ENCODE peak calls at places on chromosomes 2 and 18, in nine cellular contexts. N is K562, Q is uterus, J is endothelial cell of umbilical vein, B is tibial artery, W is cardiac muscle cell, V is transverse colon, A is IMR-90, H is fibroblast of lung. C is an unnamed sample.

GRCh38 chr18:12963069-12963468 is 15.3 kb downstream of the SEH1L start:
- DNase-seq in N (no peak), Q (no peak), J (no peak), B (no peak), W (no peak), V (no peak), A (peak; percentile 73), H (no peak), C (no peak)

GRCh38 chr2:121002597-121002996 is 266.9 kb downstream of the GLI2 start:
- DNase-seq in N (no peak), Q (no peak), J (no peak), B (no peak), W (no peak), V (no peak), A (no peak), H (no peak), C (no peak)

GRCh38 chr18:2997846-2998599 is 14.9 kb downstream of the LPIN2 start:
- DNase-seq in N (no peak), Q (no peak), J (no peak), B (peak; percentile 53), W (no peak), V (no peak), A (no peak), H (no peak), C (peak; percentile 83)

GRCh38 chr2:163469561-163469962 is 266.2 kb downstream of the FIGN start:
- DNase-seq in N (no peak), Q (no peak), J (no peak), B (peak; percentile 44), W (peak; percentile 9), V (no peak), A (no peak), H (no peak), C (no peak)

GRCh38 chr18:62069556-62069955 is 117.3 kb downstream of the PIGN start:
- DNase-seq in N (no peak), Q (no peak), J (no peak), B (no peak), W (peak; percentile 44), V (no peak), A (peak; percentile 35), H (peak; percentile 78), C (no peak)

GRCh38 chr2:131006561-131006960 is 86.7 kb downstream of the FAM168B start:
- DNase-seq in N (no peak), Q (no peak), J (no peak), B (no peak), W (no peak), V (no peak), A (no peak), H (no peak), C (no peak)

GRCh38 chr2:152493945-152494528 is 159.1 kb downstream of the FMNL2 start:
- DNase-seq in N (no peak), Q (no peak), J (peak; percentile 64), B (no peak), W (no peak), V (no peak), A (no peak), H (no peak), C (no peak)

GRCh38 chr2:85549826-85550225 is 10.9 kb downstream of the MAT2A start:
- DNase-seq in N (no peak), Q (no peak), J (peak; percentile 33), B (no peak), W (peak; percentile 95), V (no peak), A (peak; percentile 99), H (peak; percentile 97), C (no peak)

GRCh38 chr2:99389371-99389770 is 52.2 kb downstream of the EIF5B start:
- DNase-seq in N (no peak), Q (no peak), J (no peak), B (no peak), W (no peak), V (no peak), A (peak; percentile 87), H (peak; percentile 29), C (no peak)

GRCh38 chr2:160469615-160470204 is 23.9 kb downstream of the RBMS1 start:
- DNase-seq in N (no peak), Q (no peak), J (no peak), B (no peak), W (peak; percentile 48), V (no peak), A (no peak), H (no peak), C (no peak)

GRCh38 chr18:79964330-79965118 is at the start of gene HSBP1L1:
- DNase-seq in N (no peak), Q (peak; percentile 63), J (peak; percentile 40), B (no peak), W (peak; percentile 54), V (peak; percentile 84), A (no peak), H (peak; percentile 26), C (peak; percentile 69)

GRCh38 chr2:71063216-71063615 is 5.2 kb upstream of the NAGK start:
- DNase-seq in N (no peak), Q (no peak), J (no peak), B (no peak), W (no peak), V (no peak), A (no peak), H (no peak), C (no peak)

GRCh38 chr2:239685556-239685955 is 284.7 kb upstream of the HDAC4 start:
- DNase-seq in N (no peak), Q (no peak), J (no peak), B (no peak), W (no peak), V (no peak), A (no peak), H (no peak), C (peak; percentile 46)

GRCh38 chr2:215693269-215693998 is 257.6 kb upstream of the FN1 start:
- DNase-seq in N (no peak), Q (no peak), J (peak; percentile 85), B (no peak), W (peak; percentile 87), V (no peak), A (peak; percentile 89), H (peak; percentile 94), C (no peak)

GRCh38 chr2:232405943-232406510 is 617 bp upstream of the ALPG start:
- DNase-seq in N (no peak), Q (no peak), J (no peak), B (no peak), W (no peak), V (no peak), A (no peak), H (no peak), C (no peak)

GRCh38 chr2:232396683-232397082 is 10.0 kb upstream of the ALPG start:
- DNase-seq in N (no peak), Q (no peak), J (no peak), B (no peak), W (no peak), V (no peak), A (no peak), H (no peak), C (no peak)

GRCh38 chr2:232402518-232402917 is 4.1 kb upstream of the ALPG start:
- DNase-seq in N (no peak), Q (no peak), J (no peak), B (no peak), W (no peak), V (no peak), A (no peak), H (no peak), C (no peak)

GRCh38 chr2:232398293-232399034 is 8.2 kb upstream of the ALPG start:
- DNase-seq in N (no peak), Q (no peak), J (no peak), B (no peak), W (no peak), V (no peak), A (no peak), H (no peak), C (no peak)

DNA sequence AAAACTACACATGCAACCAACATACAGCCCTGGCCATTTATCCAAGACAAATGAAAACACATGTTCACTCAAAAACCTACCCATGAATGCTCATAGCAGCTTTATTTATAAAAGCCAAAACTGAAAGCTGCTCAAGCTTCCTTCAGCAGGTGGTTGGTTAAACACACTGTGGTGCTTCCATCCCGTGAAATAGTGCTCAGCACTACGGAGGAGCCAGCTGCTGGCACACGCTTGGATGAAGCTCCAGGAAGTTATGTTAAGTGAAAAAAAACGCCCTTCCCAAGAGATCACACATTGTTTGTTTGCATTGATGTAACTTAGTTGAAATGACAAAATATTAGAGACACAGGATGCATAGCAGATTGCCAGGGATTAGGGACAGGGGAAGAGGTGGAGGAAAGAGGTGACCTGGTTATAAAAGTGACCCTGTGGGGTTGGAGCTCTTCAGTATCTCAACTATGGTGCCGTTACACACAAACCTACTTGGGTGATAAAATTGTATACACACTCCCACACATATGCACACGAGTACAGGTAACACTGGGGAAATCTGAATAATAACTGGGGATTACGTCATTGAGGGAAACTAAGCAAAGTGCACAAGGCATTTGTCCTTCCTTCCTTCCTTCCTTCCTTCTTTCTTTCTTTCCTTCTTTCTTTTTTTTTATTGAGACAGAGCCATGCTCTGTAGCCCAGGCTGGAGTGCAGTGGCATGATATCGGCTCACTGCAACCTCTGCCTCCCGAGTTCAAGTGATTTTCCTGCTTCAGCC is 6.2 kb upstream of the ALPG start:
- DNase-seq in N (no peak), Q (no peak), J (no peak), B (no peak), W (no peak), V (no peak), A (no peak), H (no peak), C (no peak)
- TF ChIP-seq CTCF in N (no peak), Q (no peak), J (no peak), B (no peak), W (no peak), V (no peak), A (no peak), H (no peak), C (no peak)

GRCh38 chr2:37619957-37620295 is 51.5 kb downstream of the CDC42EP3 start:
- DNase-seq in N (no peak), Q (no peak), J (no peak), B (no peak), W (no peak), V (no peak), A (no peak), H (no peak), C (no peak)
- H3K27ac ChIP-seq in N (no peak overlapping the region), Q (no peak overlapping the region), J (no peak overlapping the region), B (no peak overlapping the region), W (peak overlapping the region; percentile 38), V (no peak overlapping the region), A (no peak overlapping the region), H (no peak overlapping the region), C (no peak overlapping the region)

DNA sequence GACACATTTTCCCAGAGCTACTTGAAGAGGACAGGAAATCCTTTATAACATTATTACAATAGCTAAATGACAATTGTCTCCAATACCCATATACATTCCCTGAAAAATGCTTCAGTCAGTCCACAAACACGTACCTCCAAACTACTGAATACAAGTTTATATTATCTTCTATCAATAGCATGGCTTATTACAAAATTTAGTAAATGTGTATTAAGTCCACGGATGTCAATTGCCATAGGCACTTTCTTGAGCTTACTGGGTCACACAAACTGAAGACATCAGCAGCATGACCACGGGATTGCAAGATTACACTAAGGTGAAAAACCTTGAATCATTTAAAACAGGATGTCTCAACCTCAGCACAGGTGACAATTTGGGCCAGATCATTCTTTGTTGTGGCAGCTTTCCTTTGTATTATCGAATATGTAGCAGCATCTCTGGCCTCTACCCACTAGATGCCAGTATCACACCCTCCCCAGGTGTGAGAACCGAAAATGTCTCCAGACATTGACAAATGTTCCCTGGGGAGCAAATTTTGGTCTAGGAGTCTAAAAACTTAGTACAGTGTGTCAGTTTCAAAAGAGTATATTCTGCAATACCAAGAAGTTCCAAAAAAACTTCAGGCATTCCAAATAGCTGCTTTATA is 1.4 kb downstream of the MBD2 start:
- DNase-seq in N (no peak), Q (no peak), J (no peak), B (no peak), W (no peak), V (no peak), A (no peak), H (no peak), C (no peak)
- TF ChIP-seq CTCF in N (no peak), Q (no peak), J (no peak), B (no peak), W (peak; percentile 21), V (no peak), A (no peak), H (no peak), C (no peak)

GRCh38 chr2:28683100-28683706 is 68.4 kb upstream of the PPP1CB start:
- DNase-seq in N (peak; percentile 92), Q (peak; percentile 81), J (peak; percentile 18), B (peak; percentile 71), W (peak; percentile 92), V (peak; percentile 72), A (peak; percentile 86), H (peak; percentile 88), C (peak; percentile 84)
- H3K27ac ChIP-seq in N (peak overlapping the region; percentile 53), Q (peak overlapping the region; percentile 84), J (no peak overlapping the region), B (peak overlapping the region; percentile 42), W (peak overlapping the region; percentile 99), V (peak overlapping the region; percentile 41), A (peak overlapping the region; percentile 33), H (no peak overlapping the region), C (peak overlapping the region; percentile 41)